ENCODE peak calls at places on chromosomes 4 and X, in nine cellular contexts. T is breast epithelium, L is GM12892, B is testis, F is K562, J is ovary, C is tibial nerve, V is uterus, S is body of pancreas. A is an unnamed sample.

GRCh38 chrX:17585006-17585405 is 152.3 kb upstream of the SCML1 start:
- DNase-seq in J (no peak), C (no peak), B (no peak), F (no peak), S (no peak), T (no peak), V (no peak), L (no peak), A (no peak)

GRCh38 chrX:100995469-100995868 is 26.0 kb downstream of the ARL13A start:
- DNase-seq in T (no peak), C (no peak), S (no peak), L (no peak), B (no peak), J (no peak), V (no peak), F (peak; percentile 7), A (no peak)

GRCh38 chr4:76386566-76387305 is 34.2 kb downstream of the CCDC158 start:
- DNase-seq in C (no peak), V (no peak), T (no peak), B (no peak), S (no peak), L (no peak), F (no peak), J (no peak), A (no peak)

GRCh38 chrX:101219116-101219839 is at the start of gene DRP2:
- DNase-seq in L (no peak), V (no peak), S (no peak), B (no peak), J (no peak), C (no peak), T (no peak), F (no peak), A (no peak)

GRCh38 chr4:7291372-7292135 is 99.2 kb downstream of the SORCS2 start:
- DNase-seq in B (peak; percentile 34), J (peak; percentile 63), C (peak; percentile 53), S (no peak), V (peak; percentile 61), F (no peak), L (no peak), T (peak; percentile 75), A (no peak)

GRCh38 chr4:103994059-103994458 is 274.3 kb upstream of the TACR3 start:
- DNase-seq in L (no peak), V (no peak), F (no peak), T (no peak), B (no peak), C (no peak), J (no peak), S (no peak), A (no peak)

GRCh38 chr4:41358626-41359025 is 101.9 kb downstream of the UCHL1 start:
- DNase-seq in T (no peak), S (peak; percentile 26), L (no peak), C (no peak), V (no peak), B (no peak), J (no peak), F (no peak), A (no peak)

GRCh38 chr4:75623036-75623435 is 7.3 kb downstream of the CDKL2 start:
- DNase-seq in F (no peak), C (no peak), J (no peak), B (no peak), S (no peak), T (no peak), V (no peak), L (no peak), A (no peak)

GRCh38 chr4:118865091-118865708 is 23.5 kb upstream of the SYNPO2 start:
- DNase-seq in B (peak; percentile 41), F (no peak), L (no peak), T (no peak), V (no peak), J (no peak), C (no peak), S (peak; percentile 71), A (no peak)

GRCh38 chrX:72100824-72101351 is 30.8 kb downstream of the RTL5 start:
- DNase-seq in C (no peak), L (no peak), V (no peak), S (no peak), F (no peak), J (no peak), B (no peak), T (no peak), A (no peak)

GRCh38 chrX:69216911-69217310 is 51.7 kb upstream of the PJA1 start:
- DNase-seq in B (no peak), J (no peak), V (no peak), T (no peak), L (no peak), F (no peak), S (peak; percentile 8), C (no peak), A (no peak)

GRCh38 chr4:25377572-25377882 is 464 bp downstream of the ANAPC4 start:
- DNase-seq in C (no peak), J (no peak), F (no peak), B (no peak), V (no peak), T (no peak), S (no peak), L (no peak), A (peak; percentile 9)

GRCh38 chr4:8047837-8048678 is 108.4 kb upstream of the AFAP1 start:
- DNase-seq in J (no peak), C (no peak), V (no peak), T (no peak), L (no peak), S (no peak), F (no peak), B (no peak), A (no peak)

GRCh38 chr4:22491939-22492338 is 23.9 kb downstream of the ADGRA3 start:
- DNase-seq in L (no peak), T (no peak), F (no peak), V (no peak), C (no peak), S (no peak), J (no peak), B (no peak), A (no peak)

GRCh38 chr4:30258949-30259348 is 461.2 kb upstream of the PCDH7 start:
- DNase-seq in S (no peak), B (no peak), C (no peak), F (no peak), L (no peak), V (no peak), T (no peak), J (no peak), A (no peak)

GRCh38 chrX:10501606-10502005 is 118.8 kb downstream of the MID1 start:
- DNase-seq in B (no peak), L (no peak), C (no peak), V (no peak), T (no peak), S (no peak), F (no peak), J (no peak), A (no peak)

GRCh38 chrX:10492250-10492649 is 128.1 kb downstream of the MID1 start:
- DNase-seq in C (no peak), F (no peak), V (no peak), S (no peak), J (no peak), L (no peak), B (no peak), T (no peak), A (no peak)

DNA sequence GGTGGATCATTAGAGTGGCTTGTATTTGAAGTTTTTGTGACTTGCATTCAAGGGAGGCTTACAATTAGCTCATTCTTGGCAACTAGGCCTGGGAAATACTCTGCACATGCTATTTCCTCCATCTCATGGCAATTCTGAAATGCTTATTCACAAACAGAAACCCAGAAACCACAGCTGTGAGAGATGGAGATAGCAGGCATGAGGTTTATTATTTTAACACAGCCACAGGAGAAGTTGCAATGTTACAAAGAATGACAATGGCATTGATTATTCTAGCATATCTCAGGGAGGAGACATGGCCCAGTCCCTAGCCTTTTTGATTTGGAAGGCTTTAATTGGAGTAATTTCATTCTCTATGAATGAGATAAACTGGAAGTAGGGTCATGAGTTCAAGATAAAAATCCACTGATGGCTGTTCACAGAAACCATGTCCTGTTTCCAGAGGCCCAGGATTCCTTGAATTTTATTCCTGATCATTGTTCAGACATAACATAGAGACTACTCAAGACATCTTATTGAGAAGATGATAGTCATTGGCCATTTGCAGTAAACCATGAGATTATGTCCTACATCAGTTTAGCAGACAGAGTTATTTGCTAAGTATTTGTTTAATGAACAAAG is 123.9 kb downstream of the MID1 start:
- DNase-seq in L (no peak), B (no peak), J (no peak), C (no peak), V (no peak), T (no peak), S (no peak), F (no peak), A (no peak)
- TF ChIP-seq POLR2A in L (no peak), B (no peak), J (no peak), C (no peak), V (no peak), T (no peak), S (no peak), F (no peak), A (no peak)

GRCh38 chr4:74104145-74104544 is 5.2 kb upstream of the CXCL2 start:
- DNase-seq in C (no peak), J (no peak), L (no peak), B (no peak), S (peak; percentile 73), T (no peak), V (no peak), F (no peak), A (no peak)
- TF ChIP-seq POLR2A in C (no peak), J (no peak), L (no peak), B (no peak), S (no peak), T (no peak), V (no peak), F (no peak), A (no peak)

DNA sequence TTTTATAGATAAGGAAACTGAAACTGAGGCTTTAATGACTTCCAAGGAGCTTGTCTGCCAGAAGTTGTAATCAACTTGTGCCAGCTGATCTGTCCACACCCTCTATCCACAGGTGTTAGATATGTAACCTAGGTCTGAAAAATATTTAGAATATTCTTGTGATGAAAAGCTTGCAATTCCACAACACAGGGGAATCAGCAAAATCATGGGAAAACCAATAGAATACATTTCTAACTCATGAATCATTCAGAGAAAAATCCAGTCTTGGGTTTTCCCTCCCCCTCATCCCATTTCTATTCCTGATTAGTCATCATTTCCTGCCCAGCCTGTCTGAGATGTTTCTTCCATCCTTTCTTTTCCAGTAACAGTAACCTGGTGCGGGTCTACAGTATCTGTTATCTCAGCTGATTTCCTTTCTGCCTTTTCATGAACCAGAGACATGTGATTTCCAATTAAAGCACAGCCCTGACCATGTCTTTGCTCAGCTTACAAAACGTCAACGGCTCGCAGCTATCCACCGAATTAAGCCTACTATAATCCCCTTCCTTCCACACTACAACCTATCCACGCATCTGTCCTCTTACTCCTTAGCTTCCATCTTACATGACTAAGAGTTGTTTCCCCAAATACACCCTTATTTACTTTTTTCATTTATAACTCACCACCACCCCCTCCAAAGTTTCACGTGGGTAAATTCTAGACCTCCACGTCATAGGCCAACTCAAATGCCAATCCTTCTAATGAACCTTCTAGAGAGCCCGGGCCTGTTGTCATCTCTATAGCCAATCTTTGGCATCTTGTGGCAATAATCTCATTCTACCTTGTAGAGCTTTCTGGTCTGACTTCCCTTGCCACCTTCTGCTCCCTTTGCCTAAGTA is 951 bp upstream of the NOCT start:
- DNase-seq in C (no peak), T (no peak), J (no peak), L (peak; percentile 23), S (peak; percentile 31), F (no peak), B (no peak), V (no peak), A (no peak)
- TF ChIP-seq POLR2A in C (no peak), T (no peak), J (no peak), L (no peak), S (no peak), F (no peak), B (no peak), V (no peak), A (no peak)

GRCh38 chrX:54044126-54044876 is at the start of gene PHF8:
- DNase-seq in F (peak; percentile 88), V (peak; percentile 94), B (peak; percentile 96), C (peak; percentile 89), S (peak; percentile 96), J (peak; percentile 97), T (peak; percentile 94), L (peak; percentile 61), A (peak; percentile 56)
- TF ChIP-seq POLR2A in F (peak; percentile 70), V (peak; percentile 52), B (no peak), C (peak; percentile 11), S (peak; percentile 47), J (peak; percentile 42), T (no peak), L (peak; percentile 12), A (no peak)

A was measured in GM12891.